ENCODE peak calls at places on chromosomes 11 and 22, in four cellular contexts. W, O, I and F are unnamed samples.

GRCh38 chr11:101612481-101612880 is 28.7 kb upstream of the TRPC6 start:
- DNase-seq in W (no peak), O (no peak), I (no peak), F (no peak)

GRCh38 chr22:47419239-47419638 is 656.8 kb downstream of the TBC1D22A start:
- DNase-seq in W (peak; percentile 28), O (no peak), I (no peak), F (no peak)

GRCh38 chr11:66820381-66820780 is 22.9 kb upstream of the RCE1 start:
- DNase-seq in W (no peak), O (no peak), I (no peak), F (no peak)

GRCh38 chr11:490930-491260 is 16.1 kb downstream of the RNH1 start:
- DNase-seq in W (no peak), O (no peak), I (no peak), F (no peak)

GRCh38 chr22:45502215-45503070 is at the start of gene FBLN1:
- DNase-seq in W (peak; percentile 69), O (peak; percentile 46), I (peak; percentile 52), F (no peak)

GRCh38 chr11:100671471-100671870 is 15.6 kb upstream of the ARHGAP42 start:
- DNase-seq in W (peak; percentile 58), O (peak; percentile 13), I (no peak), F (no peak)

GRCh38 chr11:18617688-18618340 is 16.3 kb downstream of the SPTY2D1 start:
- DNase-seq in W (peak; percentile 58), O (peak; percentile 54), I (no peak), F (no peak)

GRCh38 chr11:13944016-13944415 is 18.5 kb upstream of the SPON1 start:
- DNase-seq in W (no peak), O (no peak), I (peak; percentile 66), F (no peak)

GRCh38 chr11:72864692-72865655 is 50.8 kb downstream of the ATG16L2 start:
- DNase-seq in W (peak; percentile 46), O (peak; percentile 80), I (peak; percentile 11), F (no peak)

GRCh38 chr22:44764373-44764772 is 12.0 kb downstream of the ARHGAP8 start:
- DNase-seq in W (no peak), O (no peak), I (no peak), F (no peak)

GRCh38 chr11:68962527-68963250 is 18.1 kb downstream of the MRGPRD start:
- DNase-seq in W (no peak), O (no peak), I (no peak), F (no peak)

GRCh38 chr11:118497831-118498230 is 29.4 kb upstream of the TTC36 start:
- DNase-seq in W (peak; percentile 39), O (peak; percentile 19), I (no peak), F (no peak)

GRCh38 chr11:47523491-47524199 is 29.3 kb downstream of the CELF1 start:
- DNase-seq in W (peak; percentile 86), O (peak; percentile 82), I (peak; percentile 83), F (no peak)

GRCh38 chr11:103339485-103339857 is 230.2 kb downstream of the DYNC2H1 start:
- DNase-seq in W (no peak), O (no peak), I (no peak), F (no peak)

DNA sequence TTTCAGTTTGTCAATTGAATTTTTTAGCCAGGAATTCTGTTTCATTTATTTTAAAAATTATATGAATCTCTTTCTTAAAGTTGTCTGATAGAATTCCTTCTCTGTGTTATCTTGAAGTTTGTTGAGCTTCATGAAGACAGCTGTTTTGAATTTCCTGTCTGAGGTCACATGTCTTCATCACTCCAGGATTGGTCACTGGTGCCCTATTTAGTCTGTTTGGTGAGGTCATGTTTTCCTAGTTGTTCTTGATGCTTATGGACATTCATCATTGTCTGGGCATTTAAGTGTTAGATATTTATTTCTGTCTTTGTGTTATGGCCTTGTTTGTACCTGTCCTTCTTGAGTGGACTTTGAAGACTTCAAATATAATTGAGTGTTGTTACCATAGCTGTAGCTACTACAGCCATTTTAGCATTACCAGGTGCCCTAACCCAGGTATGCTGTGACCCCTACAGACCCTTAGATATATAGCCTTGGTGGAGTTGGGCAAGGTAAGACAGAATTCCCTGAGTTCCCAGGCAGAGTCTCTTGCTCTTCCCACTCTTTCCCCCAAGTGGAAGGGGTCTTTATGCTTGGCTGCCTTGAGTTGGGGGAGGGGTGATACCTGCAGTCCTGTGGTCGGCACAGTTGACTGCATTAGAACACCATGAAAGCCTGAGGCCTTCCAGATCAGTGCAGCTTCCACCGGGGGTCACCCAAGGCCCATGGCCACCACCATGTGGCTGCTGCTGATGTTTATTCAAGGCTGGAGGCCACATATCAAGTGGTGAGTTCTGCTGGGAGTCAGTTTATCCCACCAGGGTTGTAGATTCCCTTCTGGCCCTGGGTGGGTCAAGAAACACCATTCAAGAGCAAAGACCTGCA is 229.6 kb downstream of the DYNC2H1 start:
- DNase-seq in W (no peak), O (peak; percentile 46), I (peak; percentile 2), F (no peak)
- TF ChIP-seq CTCF in W (no peak), O (no peak), I (no peak), F (no peak)

DNA sequence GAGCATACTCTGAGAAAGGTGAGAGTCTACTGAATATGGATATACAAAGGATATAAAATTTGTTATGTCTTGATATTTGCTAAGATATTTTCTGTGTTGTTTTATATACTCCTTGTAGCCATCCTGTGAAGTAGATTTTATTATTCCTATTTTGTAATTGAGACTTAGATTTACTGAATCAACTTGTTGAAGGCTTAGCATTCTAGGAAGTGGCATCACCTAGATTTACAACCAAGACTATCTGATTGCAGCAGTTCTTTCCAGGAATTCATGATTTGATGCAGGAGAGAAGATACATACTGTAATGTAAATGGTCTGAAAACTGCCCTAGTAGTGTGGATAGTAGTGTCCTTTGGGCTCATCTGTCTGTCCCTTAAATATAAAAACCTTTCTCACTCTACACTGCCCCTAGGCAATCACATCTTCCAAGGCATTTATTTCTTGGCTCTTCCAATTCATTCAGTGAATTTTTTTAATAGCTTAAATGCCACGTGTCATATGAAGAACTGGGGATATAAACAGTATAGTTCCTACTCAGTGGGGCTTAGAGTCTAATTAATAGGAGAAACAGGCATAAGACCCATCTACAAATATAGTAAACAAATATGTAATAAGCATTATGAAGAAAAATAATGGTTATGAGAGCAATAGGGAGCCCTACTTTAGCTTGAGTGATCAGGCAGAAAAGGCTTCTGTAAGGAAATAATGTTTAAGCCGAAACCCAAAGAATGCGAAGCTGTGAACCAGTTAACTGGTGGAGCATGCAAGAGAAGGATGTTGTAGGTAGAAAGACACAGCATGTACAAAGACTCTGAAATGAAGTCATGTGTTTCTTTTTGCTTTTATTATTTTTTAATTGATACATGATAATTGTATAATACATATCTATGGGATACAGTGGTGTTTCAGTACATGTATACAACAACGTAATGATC is 13.6 kb downstream of the IPO7 start:
- DNase-seq in W (no peak), O (no peak), I (no peak), F (no peak)
- TF ChIP-seq CTCF in W (no peak), O (no peak), I (no peak), F (no peak)

GRCh38 chr11:71339178-71339881 is 87.0 kb upstream of the SHANK2 start:
- DNase-seq in W (no peak), O (peak; percentile 8), I (no peak), F (no peak)
- TF ChIP-seq CTCF in W (no peak), O (no peak), I (no peak), F (no peak)

GRCh38 chr11:76554767-76555166 is 109.9 kb downstream of the EMSY start:
- DNase-seq in W (no peak), O (no peak), I (no peak), F (no peak)

GRCh38 chr11:76550781-76551180 is 106.0 kb downstream of the EMSY start:
- DNase-seq in W (no peak), O (no peak), I (no peak), F (no peak)

GRCh38 chr11:76553554-76554476 is 109.0 kb downstream of the EMSY start:
- DNase-seq in W (no peak), O (no peak), I (no peak), F (no peak)

GRCh38 chr11:76552987-76553386 is 108.2 kb downstream of the EMSY start:
- DNase-seq in W (no peak), O (no peak), I (no peak), F (no peak)

DNA sequence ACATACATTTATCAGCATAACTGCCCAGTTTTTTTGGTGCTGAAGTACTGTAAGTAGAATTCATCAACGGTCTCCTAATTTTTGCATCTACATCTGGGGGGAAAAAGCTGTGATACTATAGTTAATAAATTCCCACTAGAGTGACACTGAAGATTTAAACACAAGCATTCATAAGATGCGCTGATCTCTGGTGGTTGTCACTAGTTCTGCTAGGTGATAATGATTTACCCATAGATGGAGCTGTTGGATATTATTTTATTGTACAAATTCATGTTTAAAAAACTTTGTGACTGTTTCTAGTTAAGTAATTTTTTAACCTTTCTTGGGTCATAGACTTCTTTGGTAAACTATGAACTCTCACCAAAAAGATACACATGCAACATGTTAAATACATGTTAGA is 106.6 kb downstream of the EMSY start:
- DNase-seq in W (peak; percentile 41), O (peak; percentile 43), I (peak; percentile 5), F (no peak)
- TF ChIP-seq CTCF in W (no peak), O (peak; percentile 11), I (peak; percentile 27), F (no peak)

GRCh38 chr11:119999220-119999619 is 138.7 kb downstream of the TRIM29 start:
- DNase-seq in W (no peak), O (no peak), I (peak; percentile 24), F (no peak)
- TF ChIP-seq CTCF in W (no peak), O (no peak), I (peak; percentile 18), F (no peak)

GRCh38 chr11:109037856-109038780 is 373.2 kb downstream of the DDX10 start:
- DNase-seq in W (peak; percentile 46), O (peak; percentile 91), I (peak; percentile 49), F (no peak)
- TF ChIP-seq CTCF in W (no peak), O (no peak), I (no peak), F (no peak)